ENCODE peak calls at places on chromosomes 11 and 22, in four cellular contexts. C is GM20000, J is fibroblast of lung, B is HepG2. Y is an unnamed sample.
A peak's percentile ranks its signal among the peaks of the same experiment; 100 is the strongest.

GRCh38 chr11:66322732-66323427 is 6.0 kb upstream of the CD248 start:
- DNase-seq in J (no peak), B (no peak), C (no peak), Y (no peak)

GRCh38 chr11:124769804-124770774 is 8.0 kb upstream of the ESAM start:
- DNase-seq in J (peak; percentile 61), C (no peak), B (peak; percentile 51), Y (no peak)

GRCh38 chr11:17642370-17642769 is 77.0 kb upstream of the MYOD1 start:
- DNase-seq in C (peak; percentile 1), J (peak; percentile 0), B (no peak), Y (no peak)

GRCh38 chr11:2891901-2892214 is 6.3 kb upstream of the CDKN1C start:
- DNase-seq in J (peak; percentile 30), C (no peak), B (peak; percentile 30), Y (no peak)

GRCh38 chr11:59144579-59145345 is 2.1 kb downstream of the FAM111A start:
- DNase-seq in B (no peak), J (peak; percentile 79), C (peak; percentile 88), Y (peak; percentile 59)

GRCh38 chr11:119673389-119674336 is 55.3 kb downstream of the NECTIN1 start:
- DNase-seq in J (no peak), B (no peak), C (peak; percentile 86), Y (peak; percentile 66)

GRCh38 chr11:45881708-45882368 is 3.6 kb upstream of the MAPK8IP1 start:
- DNase-seq in J (no peak), B (no peak), C (no peak), Y (no peak)

GRCh38 chr11:476416-476815 is 26.3 kb downstream of the PTDSS2 start:
- DNase-seq in B (no peak), C (no peak), J (no peak), Y (no peak)

GRCh38 chr11:122157540-122158173 is 41.6 kb upstream of the BLID start:
- DNase-seq in J (no peak), C (no peak), B (no peak), Y (no peak)

GRCh38 chr11:76772100-76772782 is 10.9 kb upstream of the TSKU start:
- DNase-seq in C (no peak), B (peak; percentile 68), J (no peak), Y (no peak)

GRCh38 chr11:123235117-123235686 is 40.2 kb upstream of the CLMP start:
- DNase-seq in C (no peak), B (peak; percentile 9), J (no peak), Y (no peak)

GRCh38 chr11:93525601-93526000 is 17.6 kb downstream of the SMCO4 start:
- DNase-seq in J (peak; percentile 55), C (no peak), B (no peak), Y (no peak)

GRCh38 chr11:67230886-67231285 is 35.4 kb upstream of the GRK2 start:
- DNase-seq in J (no peak), B (no peak), C (no peak), Y (no peak)

GRCh38 chr11:88508808-88509581 is 171.5 kb upstream of the CTSC start:
- DNase-seq in C (peak; percentile 64), J (peak; percentile 49), B (no peak), Y (no peak)

GRCh38 chr22:24331468-24332440 is 61.1 kb downstream of the SPECC1L start:
- DNase-seq in J (peak; percentile 39), C (no peak), B (no peak), Y (no peak)

GRCh38 chr11:24593332-24593731 is 96.5 kb downstream of the LUZP2 start:
- DNase-seq in B (no peak), J (no peak), C (no peak), Y (no peak)

DNA sequence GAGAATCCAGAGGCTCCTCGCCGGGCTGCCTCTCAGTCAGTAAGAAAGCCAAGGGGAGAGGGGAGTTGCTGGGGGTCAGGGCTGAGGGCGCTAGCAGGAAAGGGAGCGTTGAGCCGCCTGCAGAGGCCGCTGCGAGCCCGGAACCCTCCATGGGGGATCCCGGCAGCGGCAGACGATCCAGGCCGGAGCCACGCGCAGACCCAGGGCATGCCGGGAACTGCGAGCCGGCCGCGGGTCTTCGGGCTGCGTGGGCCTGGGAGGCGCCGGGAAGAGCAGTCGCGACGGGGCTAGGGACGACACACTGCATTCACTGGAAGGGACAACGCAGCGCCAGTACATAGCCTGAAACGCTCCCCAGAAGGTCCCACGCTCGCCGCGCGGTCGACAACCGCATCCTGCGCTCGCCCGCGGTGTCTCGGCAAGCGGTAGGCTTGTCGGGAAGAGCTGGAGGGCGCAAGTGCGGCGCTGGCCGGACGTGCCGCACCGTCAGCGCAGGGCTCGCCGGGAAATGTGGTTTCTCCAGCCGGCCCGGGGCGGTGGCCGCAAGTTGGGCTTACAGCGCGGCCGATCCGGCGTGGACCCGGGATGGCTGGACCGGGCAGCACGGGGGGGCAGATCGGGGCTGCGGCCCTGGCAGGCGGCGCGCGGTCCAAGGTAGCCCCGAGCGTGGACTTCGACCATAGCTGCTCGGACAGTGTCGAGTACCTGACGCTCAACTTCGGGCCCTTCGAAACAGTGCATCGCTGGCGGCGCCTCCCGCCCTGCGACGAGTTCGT is at the start of gene LZTR1:
- DNase-seq in J (peak; percentile 87), C (peak; percentile 94), B (peak; percentile 70), Y (peak; percentile 74)
- TF ChIP-seq CTCF in J (peak; percentile 47), C (peak; percentile 76), B (peak; percentile 78), Y (no peak)

GRCh38 chr22:23233084-23233501 is 52.8 kb downstream of the BCR start:
- DNase-seq in C (no peak), J (peak; percentile 41), B (no peak), Y (no peak)
- TF ChIP-seq CTCF in C (no peak), J (no peak), B (no peak), Y (no peak)

GRCh38 chr11:32279672-32280071 is 155.7 kb downstream of the WT1 start:
- DNase-seq in J (no peak), C (no peak), B (no peak), Y (no peak)
- TF ChIP-seq CTCF in J (no peak), C (no peak), B (no peak), Y (no peak)

GRCh38 chr22:19440411-19441195 is 6.9 kb downstream of the C22orf39 start:
- DNase-seq in B (no peak), C (no peak), J (no peak), Y (no peak)
- TF ChIP-seq CTCF in B (no peak), C (no peak), J (no peak), Y (no peak)

GRCh38 chr11:115103921-115104320 is 400.3 kb downstream of the CADM1 start:
- DNase-seq in J (no peak), C (no peak), B (no peak), Y (no peak)
- TF ChIP-seq CTCF in J (no peak), C (no peak), B (no peak), Y (no peak)

GRCh38 chr22:19721486-19722172 is 1.7 kb upstream of the GP1BB start:
- DNase-seq in J (no peak), C (no peak), B (peak; percentile 32), Y (no peak)
- TF ChIP-seq CTCF in J (no peak), C (no peak), B (no peak), Y (no peak)

DNA sequence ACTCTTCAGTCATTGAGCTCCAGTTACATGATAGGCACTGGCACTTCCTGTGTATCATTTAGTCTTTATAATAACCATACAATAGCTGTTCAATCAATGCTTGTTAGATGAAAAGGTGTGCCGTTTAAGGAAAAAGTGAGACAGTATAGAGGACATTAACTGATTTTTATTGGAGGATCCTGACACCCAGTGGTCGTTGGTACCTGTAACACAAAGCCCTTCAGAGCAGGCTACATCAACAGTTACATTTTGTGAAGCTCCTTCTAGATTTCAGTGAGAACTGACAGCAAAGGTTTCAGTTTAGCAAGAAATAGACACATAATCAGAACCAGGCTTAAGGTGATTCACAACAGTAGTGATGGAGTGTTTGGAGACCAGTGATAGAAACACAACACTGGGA is 44.2 kb downstream of the CCDC81 start:
- DNase-seq in B (no peak), C (no peak), J (no peak), Y (no peak)
- TF ChIP-seq CTCF in B (peak; percentile 50), C (no peak), J (no peak), Y (no peak)

DNA sequence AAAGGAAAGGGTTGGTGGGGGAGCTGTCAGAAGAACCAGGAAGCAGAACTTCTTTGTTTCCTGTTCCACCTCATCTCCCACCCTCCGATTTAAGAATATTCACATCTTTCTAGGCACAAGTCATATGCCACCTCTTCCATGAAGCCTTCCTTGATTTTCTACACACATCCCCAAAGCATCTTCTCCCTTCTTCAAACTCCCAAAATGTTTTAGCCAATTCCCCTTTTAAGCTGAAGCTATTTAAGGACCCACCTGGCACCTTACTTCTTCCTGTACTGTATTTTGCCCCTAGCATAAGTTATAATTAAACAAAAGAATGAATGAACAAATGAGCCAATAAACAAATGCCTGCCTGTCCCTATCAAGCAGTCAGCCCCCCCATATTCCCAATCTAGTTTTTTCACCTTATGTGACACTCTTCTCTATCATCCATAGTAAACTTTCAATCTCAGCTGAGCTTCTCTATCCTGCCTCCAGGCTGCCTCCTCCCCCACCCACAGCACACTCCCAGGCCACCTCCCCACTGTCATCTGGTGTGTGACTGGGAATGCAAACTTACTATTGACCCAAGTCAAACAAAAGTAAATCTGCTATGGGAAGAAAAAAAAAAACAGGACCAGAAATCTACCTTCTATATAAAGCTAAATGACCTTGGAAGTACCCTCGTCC is 3.9 kb downstream of the TNKS1BP1 start:
- DNase-seq in C (no peak), J (no peak), B (peak; percentile 78), Y (no peak)
- TF ChIP-seq CTCF in C (no peak), J (no peak), B (no peak), Y (no peak)

GRCh38 chr11:61671527-61671926 is 8.7 kb upstream of the DAGLA start:
- DNase-seq in C (no peak), J (no peak), B (peak; percentile 85), Y (no peak)
- TF ChIP-seq CTCF in C (peak; percentile 29), J (peak; percentile 8), B (peak; percentile 85), Y (no peak)

Y was measured in activated B cell treated with CpG ODN at 0.5 μM for 24 hours.